ENCODE peak calls at places on chromosomes 5 and 9, in nine cellular contexts. V is cardiac fibroblast; J is HEK293T; O is GM12865; Y is HCT116; K is cardiac muscle cell; E is activated CD4-positive, alpha-beta T cell treated with anti-CD3 and anti-CD28 coated beads, Interleukin-2, amount 50 U/mL, for 48 hours; M is posterior vena cava; D is SJSA1. I is an unnamed sample.

GRCh38 chr5:81495286-81495685 is 101.4 kb upstream of the ACOT12 start:
- DNase-seq in E (no peak), D (no peak), V (no peak), Y (no peak), J (no peak), O (no peak), K (peak; percentile 30), M (no peak), I (no peak)

GRCh38 chr5:107484261-107484660 is 186.5 kb downstream of the EFNA5 start:
- DNase-seq in O (no peak), Y (no peak), E (no peak), J (no peak), M (no peak), D (no peak), K (peak; percentile 24), V (peak; percentile 34), I (no peak)

GRCh38 chr9:110777201-110777842 is 108.7 kb downstream of the MUSK start:
- DNase-seq in E (no peak), Y (no peak), D (no peak), J (no peak), M (no peak), V (peak; percentile 45), K (peak; percentile 78), O (no peak), I (no peak)

GRCh38 chr9:32384002-32384363 is 460 bp upstream of the ACO1 start:
- DNase-seq in D (no peak), O (no peak), J (peak; percentile 9), M (no peak), K (no peak), Y (no peak), V (no peak), E (no peak), I (no peak)

GRCh38 chr5:96752341-96753016 is 55.3 kb downstream of the ERAP1 start:
- DNase-seq in V (peak; percentile 82), K (peak; percentile 77), Y (peak; percentile 36), J (peak; percentile 40), M (no peak), E (no peak), D (peak; percentile 51), O (peak; percentile 71), I (peak; percentile 48)

GRCh38 chr9:136659861-136660784 is 2.6 kb upstream of the EGFL7 start:
- DNase-seq in E (no peak), D (no peak), O (no peak), M (no peak), K (no peak), Y (no peak), J (no peak), V (no peak), I (no peak)

GRCh38 chr9:115035872-115036612 is 81.9 kb downstream of the TNC start:
- DNase-seq in Y (peak; percentile 32), M (no peak), D (peak; percentile 37), E (peak; percentile 56), K (peak; percentile 71), O (peak; percentile 85), J (no peak), V (peak; percentile 69), I (no peak)

GRCh38 chr5:67166460-67166871 is 30.1 kb downstream of the CD180 start:
- DNase-seq in Y (peak; percentile 7), D (no peak), E (peak; percentile 82), O (peak; percentile 64), M (peak; percentile 88), V (no peak), J (no peak), K (no peak), I (peak; percentile 64)

GRCh38 chr5:142320851-142321560 is 3.8 kb downstream of the SPRY4 start:
- DNase-seq in E (no peak), D (peak; percentile 42), K (peak; percentile 44), V (peak; percentile 55), J (no peak), Y (no peak), M (no peak), O (no peak), I (no peak)

GRCh38 chr5:116479776-116480675 is 94.6 kb downstream of the SEMA6A start:
- DNase-seq in V (peak; percentile 20), Y (no peak), K (peak; percentile 69), E (no peak), D (no peak), J (no peak), M (no peak), O (no peak), I (no peak)

GRCh38 chr5:159084053-159084452 is 15.7 kb downstream of the EBF1 start:
- DNase-seq in D (no peak), Y (no peak), V (no peak), E (no peak), M (no peak), K (no peak), J (no peak), O (peak; percentile 53), I (no peak)

GRCh38 chr9:80650964-80651555 is 1038.3 kb downstream of the TLE1 start:
- DNase-seq in Y (no peak), V (peak; percentile 53), D (no peak), M (no peak), J (no peak), E (no peak), O (no peak), K (peak; percentile 77), I (no peak)

GRCh38 chr5:180441577-180441976 is 52.6 kb upstream of the CNOT6 start:
- DNase-seq in D (no peak), K (peak; percentile 71), E (no peak), M (peak; percentile 82), V (peak; percentile 5), O (no peak), J (no peak), Y (no peak), I (no peak)

GRCh38 chr5:53479656-53480473 is 564 bp upstream of the FST start:
- DNase-seq in Y (no peak), V (peak; percentile 51), O (peak; percentile 30), E (peak; percentile 23), K (peak; percentile 73), J (peak; percentile 33), D (peak; percentile 63), M (peak; percentile 89), I (no peak)

GRCh38 chr9:70046274-70047070 is 2.8 kb downstream of the MAMDC2 start:
- DNase-seq in K (no peak), J (no peak), V (no peak), M (no peak), Y (no peak), D (peak; percentile 13), O (no peak), E (no peak), I (no peak)

GRCh38 chr9:135107592-135108235 is 20.2 kb downstream of the OLFM1 start:
- DNase-seq in O (no peak), E (no peak), V (no peak), Y (no peak), M (no peak), J (no peak), D (no peak), K (no peak), I (no peak)

GRCh38 chr5:94431696-94432095 is 186.7 kb downstream of the KIAA0825 start:
- DNase-seq in K (peak; percentile 53), D (no peak), Y (no peak), V (peak; percentile 16), J (no peak), M (no peak), O (no peak), E (no peak), I (no peak)

GRCh38 chr9:121098567-121099198 is 23.9 kb downstream of the CNTRL start:
- DNase-seq in D (no peak), K (no peak), M (no peak), Y (no peak), E (no peak), V (no peak), O (no peak), J (no peak), I (no peak)

GRCh38 chr5:42228279-42228678 is 195.0 kb upstream of the GHR start:
- DNase-seq in M (no peak), K (no peak), J (no peak), V (peak; percentile 47), D (no peak), Y (no peak), E (no peak), O (no peak), I (no peak)

GRCh38 chr9:32738501-32739172 is 44.7 kb upstream of the TMEM215 start:
- DNase-seq in E (no peak), D (no peak), Y (peak; percentile 46), J (no peak), K (no peak), V (peak; percentile 18), M (no peak), O (no peak), I (no peak)

GRCh38 chr9:77063645-77064285 is 44.3 kb downstream of the FOXB2 start:
- DNase-seq in O (no peak), J (no peak), K (peak; percentile 50), D (peak; percentile 47), V (peak; percentile 80), Y (peak; percentile 10), M (no peak), E (no peak), I (no peak)

GRCh38 chr9:129336601-129337286 is 158.7 kb upstream of the IER5L start:
- DNase-seq in E (peak; percentile 27), D (no peak), O (peak; percentile 50), Y (no peak), V (peak; percentile 39), M (peak; percentile 87), K (peak; percentile 85), J (no peak), I (no peak)

GRCh38 chr5:176438959-176439757 is 9.0 kb upstream of the FAF2 start:
- DNase-seq in D (peak; percentile 85), Y (no peak), E (no peak), J (no peak), V (peak; percentile 70), K (peak; percentile 78), M (no peak), O (no peak), I (no peak)

GRCh38 chr5:108079754-108080153 is 302.1 kb downstream of the FBXL17 start:
- DNase-seq in D (no peak), E (no peak), K (peak; percentile 30), M (no peak), O (no peak), J (no peak), Y (no peak), V (peak; percentile 11), I (no peak)

GRCh38 chr5:76046761-76047160 is 36.4 kb upstream of the SV2C start:
- DNase-seq in M (no peak), Y (no peak), K (no peak), D (no peak), E (no peak), O (no peak), J (no peak), V (no peak), I (no peak)

GRCh38 chr9:124818431-124819281 is 34.6 kb upstream of the WDR38 start:
- DNase-seq in M (no peak), V (no peak), E (no peak), J (peak; percentile 39), K (no peak), Y (peak; percentile 82), O (peak; percentile 78), D (peak; percentile 28), I (no peak)

GRCh38 chr5:95848701-95849100 is 26.2 kb upstream of the GLRX start:
- DNase-seq in E (no peak), V (peak; percentile 92), D (no peak), K (peak; percentile 41), M (no peak), J (no peak), O (no peak), Y (no peak), I (no peak)

GRCh38 chr5:151005975-151006576 is 14.3 kb upstream of the GPX3 start:
- DNase-seq in O (no peak), E (no peak), Y (no peak), M (peak; percentile 95), D (no peak), J (no peak), K (peak; percentile 90), V (peak; percentile 41), I (no peak)

GRCh38 chr5:160269017-160269416 is 39.7 kb downstream of the FABP6 start:
- DNase-seq in K (peak; percentile 94), E (no peak), M (peak; percentile 96), J (no peak), Y (no peak), V (peak; percentile 87), O (no peak), D (peak; percentile 64), I (peak; percentile 57)

GRCh38 chr5:31153523-31153922 is 40.0 kb upstream of the CDH6 start:
- DNase-seq in O (no peak), D (no peak), V (peak; percentile 39), M (no peak), Y (no peak), J (no peak), E (no peak), K (peak; percentile 80), I (no peak)

GRCh38 chr5:150434502-150434901 is 15.0 kb downstream of the RPS14 start:
- DNase-seq in M (peak; percentile 43), J (no peak), Y (no peak), D (peak; percentile 71), V (peak; percentile 47), K (peak; percentile 76), E (no peak), O (no peak), I (no peak)

I was measured in immature natural killer cell.